ENCODE peak calls at places on chromosomes 12 and 14, in eight cellular contexts. One of them, this sample, is unnamed.

GRCh38 chr12:49019435-49020317 is 1.1 kb upstream of the PRKAG1 start:
- DNase-seq in dorsolateral prefrontal cortex: no peak
- DNase-seq in transverse colon: peak
- DNase-seq in HTR-8/SVneo: peak
- DNase-seq in effector memory CD4-positive, alpha-beta T cell: no peak
- DNase-seq in astrocyte of the spinal cord: peak
- DNase-seq in DMS 273 treated with DMSO at 0.1 percent for 48 hours: no peak
- DNase-seq in WTC11: peak
- DNase-seq in this sample: peak

GRCh38 chr12:77500124-77500523 is 330.6 kb upstream of the NAV3 start:
- DNase-seq in dorsolateral prefrontal cortex: no peak
- DNase-seq in transverse colon: no peak
- DNase-seq in HTR-8/SVneo: no peak
- DNase-seq in effector memory CD4-positive, alpha-beta T cell: no peak
- DNase-seq in astrocyte of the spinal cord: no peak
- DNase-seq in DMS 273 treated with DMSO at 0.1 percent for 48 hours: no peak
- DNase-seq in WTC11: no peak
- DNase-seq in this sample: no peak

GRCh38 chr14:89540830-89541470 is 123.9 kb upstream of the FOXN3 start:
- DNase-seq in dorsolateral prefrontal cortex: no peak
- DNase-seq in transverse colon: no peak
- DNase-seq in HTR-8/SVneo: peak
- DNase-seq in effector memory CD4-positive, alpha-beta T cell: no peak
- DNase-seq in astrocyte of the spinal cord: peak
- DNase-seq in DMS 273 treated with DMSO at 0.1 percent for 48 hours: no peak
- DNase-seq in WTC11: no peak
- DNase-seq in this sample: no peak

GRCh38 chr14:103882503-103883262 is 35.3 kb upstream of the PPP1R13B start:
- DNase-seq in dorsolateral prefrontal cortex: no peak
- DNase-seq in transverse colon: peak
- DNase-seq in HTR-8/SVneo: no peak
- DNase-seq in effector memory CD4-positive, alpha-beta T cell: no peak
- DNase-seq in astrocyte of the spinal cord: no peak
- DNase-seq in DMS 273 treated with DMSO at 0.1 percent for 48 hours: no peak
- DNase-seq in WTC11: no peak
- DNase-seq in this sample: no peak

GRCh38 chr12:2198088-2198501 is 145.3 kb downstream of the CACNA1C start:
- DNase-seq in dorsolateral prefrontal cortex: no peak
- DNase-seq in transverse colon: no peak
- DNase-seq in HTR-8/SVneo: peak
- DNase-seq in effector memory CD4-positive, alpha-beta T cell: no peak
- DNase-seq in astrocyte of the spinal cord: peak
- DNase-seq in DMS 273 treated with DMSO at 0.1 percent for 48 hours: no peak
- DNase-seq in WTC11: peak
- DNase-seq in this sample: no peak

GRCh38 chr14:99744199-99744872 is 48.9 kb upstream of the EML1 start:
- DNase-seq in dorsolateral prefrontal cortex: no peak
- DNase-seq in transverse colon: no peak
- DNase-seq in HTR-8/SVneo: no peak
- DNase-seq in effector memory CD4-positive, alpha-beta T cell: no peak
- DNase-seq in astrocyte of the spinal cord: peak
- DNase-seq in DMS 273 treated with DMSO at 0.1 percent for 48 hours: no peak
- DNase-seq in WTC11: peak
- DNase-seq in this sample: no peak

GRCh38 chr12:6827982-6828670 is at the start of gene P3H3:
- DNase-seq in dorsolateral prefrontal cortex: no peak
- DNase-seq in transverse colon: no peak
- DNase-seq in HTR-8/SVneo: peak
- DNase-seq in effector memory CD4-positive, alpha-beta T cell: no peak
- DNase-seq in astrocyte of the spinal cord: peak
- DNase-seq in DMS 273 treated with DMSO at 0.1 percent for 48 hours: no peak
- DNase-seq in WTC11: peak
- DNase-seq in this sample: no peak

GRCh38 chr14:99872786-99873440 is 79.7 kb downstream of the EML1 start:
- DNase-seq in dorsolateral prefrontal cortex: no peak
- DNase-seq in transverse colon: no peak
- DNase-seq in HTR-8/SVneo: no peak
- DNase-seq in effector memory CD4-positive, alpha-beta T cell: no peak
- DNase-seq in astrocyte of the spinal cord: peak
- DNase-seq in DMS 273 treated with DMSO at 0.1 percent for 48 hours: no peak
- DNase-seq in WTC11: peak
- DNase-seq in this sample: no peak

GRCh38 chr14:80867091-80867490 is 74.4 kb downstream of the CEP128 start:
- DNase-seq in dorsolateral prefrontal cortex: no peak
- DNase-seq in transverse colon: no peak
- DNase-seq in HTR-8/SVneo: no peak
- DNase-seq in effector memory CD4-positive, alpha-beta T cell: no peak
- DNase-seq in astrocyte of the spinal cord: no peak
- DNase-seq in DMS 273 treated with DMSO at 0.1 percent for 48 hours: no peak
- DNase-seq in WTC11: no peak
- DNase-seq in this sample: no peak

GRCh38 chr12:107884769-107885694 is 110.5 kb downstream of the ASCL4 start:
- DNase-seq in dorsolateral prefrontal cortex: no peak
- DNase-seq in transverse colon: peak
- DNase-seq in HTR-8/SVneo: peak
- DNase-seq in effector memory CD4-positive, alpha-beta T cell: no peak
- DNase-seq in astrocyte of the spinal cord: peak
- DNase-seq in DMS 273 treated with DMSO at 0.1 percent for 48 hours: no peak
- DNase-seq in WTC11: peak
- DNase-seq in this sample: no peak